ENCODE peak calls at places on chromosomes 2 and 18, in six cellular contexts. One of them, this sample, is unnamed.

GRCh38 chr2:19354417-19355022 is 3.9 kb downstream of the OSR1 start:
- DNase-seq in MG63: no peak
- DNase-seq in tibial artery: no peak
- DNase-seq in endodermal cell: no peak
- DNase-seq in fibroblast of lung: peak; percentile 60
- DNase-seq in right lobe of liver: no peak
- DNase-seq in this sample: no peak

GRCh38 chr2:9336534-9337354 is 86.6 kb downstream of the ITGB1BP1 start:
- DNase-seq in MG63: peak; percentile 72
- DNase-seq in tibial artery: no peak
- DNase-seq in endodermal cell: no peak
- DNase-seq in fibroblast of lung: peak; percentile 95
- DNase-seq in right lobe of liver: peak; percentile 59
- DNase-seq in this sample: no peak

GRCh38 chr2:73931531-73932500 is 5.1 kb downstream of the DGUOK start:
- DNase-seq in MG63: peak; percentile 17
- DNase-seq in tibial artery: no peak
- DNase-seq in endodermal cell: no peak
- DNase-seq in fibroblast of lung: peak; percentile 32
- DNase-seq in right lobe of liver: no peak
- DNase-seq in this sample: no peak

GRCh38 chr2:207777124-207777523 is 7.4 kb upstream of the FZD5 start:
- DNase-seq in MG63: no peak
- DNase-seq in tibial artery: no peak
- DNase-seq in endodermal cell: peak; percentile 37
- DNase-seq in fibroblast of lung: no peak
- DNase-seq in right lobe of liver: no peak
- DNase-seq in this sample: no peak

GRCh38 chr2:176106636-176107539 is at the start of gene HOXD11:
- DNase-seq in MG63: peak; percentile 71
- DNase-seq in tibial artery: no peak
- DNase-seq in endodermal cell: peak; percentile 84
- DNase-seq in fibroblast of lung: no peak
- DNase-seq in right lobe of liver: peak; percentile 64
- DNase-seq in this sample: no peak

GRCh38 chr18:14074187-14074586 is 58.0 kb downstream of the ZNF519 start:
- DNase-seq in MG63: no peak
- DNase-seq in tibial artery: no peak
- DNase-seq in endodermal cell: peak; percentile 69
- DNase-seq in fibroblast of lung: no peak
- DNase-seq in right lobe of liver: no peak
- DNase-seq in this sample: no peak

GRCh38 chr2:196967126-196967525 is 40.6 kb upstream of the PGAP1 start:
- DNase-seq in MG63: no peak
- DNase-seq in tibial artery: no peak
- DNase-seq in endodermal cell: no peak
- DNase-seq in fibroblast of lung: peak; percentile 73
- DNase-seq in right lobe of liver: no peak
- DNase-seq in this sample: no peak

GRCh38 chr18:33210575-33211189 is 229.8 kb downstream of the CCDC178 start:
- DNase-seq in MG63: no peak
- DNase-seq in tibial artery: no peak
- DNase-seq in endodermal cell: peak; percentile 52
- DNase-seq in fibroblast of lung: peak; percentile 60
- DNase-seq in right lobe of liver: no peak
- DNase-seq in this sample: no peak

GRCh38 chr2:27191107-27191829 is 20.6 kb upstream of the ATRAID start:
- DNase-seq in MG63: peak; percentile 39
- DNase-seq in tibial artery: peak; percentile 67
- DNase-seq in endodermal cell: peak; percentile 81
- DNase-seq in fibroblast of lung: peak; percentile 81
- DNase-seq in right lobe of liver: no peak
- DNase-seq in this sample: no peak

GRCh38 chr2:150627526-150627925 is 140.1 kb upstream of the RND3 start:
- DNase-seq in MG63: no peak
- DNase-seq in tibial artery: no peak
- DNase-seq in endodermal cell: no peak
- DNase-seq in fibroblast of lung: no peak
- DNase-seq in right lobe of liver: no peak
- DNase-seq in this sample: no peak

GRCh38 chr2:9261231-9261883 is 54.7 kb downstream of the ASAP2 start:
- DNase-seq in MG63: no peak
- DNase-seq in tibial artery: peak; percentile 76
- DNase-seq in endodermal cell: no peak
- DNase-seq in fibroblast of lung: peak; percentile 68
- DNase-seq in right lobe of liver: no peak
- DNase-seq in this sample: no peak

GRCh38 chr2:21424375-21424774 is 300.6 kb downstream of the TDRD15 start:
- DNase-seq in MG63: peak; percentile 26
- DNase-seq in tibial artery: peak; percentile 30
- DNase-seq in endodermal cell: no peak
- DNase-seq in fibroblast of lung: no peak
- DNase-seq in right lobe of liver: peak; percentile 50
- DNase-seq in this sample: no peak

GRCh38 chr2:7392076-7392787 is 475.0 kb downstream of the RNF144A start:
- DNase-seq in MG63: peak; percentile 13
- DNase-seq in tibial artery: no peak
- DNase-seq in endodermal cell: peak; percentile 49
- DNase-seq in fibroblast of lung: no peak
- DNase-seq in right lobe of liver: no peak
- DNase-seq in this sample: no peak

GRCh38 chr2:104539649-104540048 is 314.3 kb upstream of the POU3F3 start:
- DNase-seq in MG63: no peak
- DNase-seq in tibial artery: no peak
- DNase-seq in endodermal cell: no peak
- DNase-seq in fibroblast of lung: no peak
- DNase-seq in right lobe of liver: no peak
- DNase-seq in this sample: no peak

GRCh38 chr18:47262397-47263196 is 11.1 kb upstream of the SKOR2 start:
- DNase-seq in MG63: no peak
- DNase-seq in tibial artery: no peak
- DNase-seq in endodermal cell: peak; percentile 51
- DNase-seq in fibroblast of lung: no peak
- DNase-seq in right lobe of liver: no peak
- DNase-seq in this sample: no peak

GRCh38 chr18:47263197-47263827 is 11.9 kb upstream of the SKOR2 start:
- DNase-seq in MG63: no peak
- DNase-seq in tibial artery: no peak
- DNase-seq in endodermal cell: peak; percentile 89
- DNase-seq in fibroblast of lung: no peak
- DNase-seq in right lobe of liver: no peak
- DNase-seq in this sample: no peak

GRCh38 chr18:47260138-47260923 is 8.9 kb upstream of the SKOR2 start:
- DNase-seq in MG63: peak; percentile 36
- DNase-seq in tibial artery: no peak
- DNase-seq in endodermal cell: peak; percentile 96
- DNase-seq in fibroblast of lung: peak; percentile 26
- DNase-seq in right lobe of liver: peak; percentile 59
- DNase-seq in this sample: peak; percentile 44

GRCh38 chr18:47261902-47262301 is 10.4 kb upstream of the SKOR2 start:
- DNase-seq in MG63: no peak
- DNase-seq in tibial artery: no peak
- DNase-seq in endodermal cell: no peak
- DNase-seq in fibroblast of lung: no peak
- DNase-seq in right lobe of liver: no peak
- DNase-seq in this sample: no peak

GRCh38 chr18:47260924-47261701 is 9.7 kb upstream of the SKOR2 start:
- DNase-seq in MG63: no peak
- DNase-seq in tibial artery: no peak
- DNase-seq in endodermal cell: peak; percentile 84
- DNase-seq in fibroblast of lung: no peak
- DNase-seq in right lobe of liver: no peak
- DNase-seq in this sample: no peak
- H3K27me3 ChIP-seq in MG63: peaks cover 6% of the 10 kb centered on the region
- H3K27me3 ChIP-seq in tibial artery: peaks cover 4% of the 10 kb centered on the region
- H3K27me3 ChIP-seq in endodermal cell: peaks cover 100% of the 10 kb centered on the region
- H3K27me3 ChIP-seq in fibroblast of lung: peaks cover 22% of the 10 kb centered on the region
- H3K27me3 ChIP-seq in right lobe of liver: peaks cover 27% of the 10 kb centered on the region
- H3K27me3 ChIP-seq in this sample: peaks cover 100% of the 10 kb centered on the region

DNA sequence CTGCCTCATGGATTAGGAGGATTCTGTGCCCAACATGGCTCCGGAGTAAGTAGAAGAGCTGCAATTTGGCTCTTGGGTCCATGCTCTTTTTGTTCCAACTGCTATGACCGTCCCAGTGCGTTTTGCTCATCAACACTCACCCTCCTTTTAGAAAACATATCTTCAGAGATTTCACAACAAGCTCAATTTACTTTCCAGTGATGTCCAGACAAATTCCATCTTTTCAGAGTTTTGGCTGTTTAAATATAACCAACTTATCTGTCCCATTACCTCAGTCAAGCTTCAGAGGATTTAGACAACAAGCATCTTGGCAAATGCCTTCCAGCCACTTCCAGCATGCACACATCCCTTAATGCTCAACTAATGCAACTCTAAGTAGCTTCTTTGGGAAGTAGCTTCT is 6.9 kb upstream of the SLC14A2 start:
- DNase-seq in MG63: no peak
- DNase-seq in tibial artery: no peak
- DNase-seq in endodermal cell: no peak
- DNase-seq in fibroblast of lung: no peak
- DNase-seq in right lobe of liver: no peak
- DNase-seq in this sample: no peak
- H3K27me3 ChIP-seq in MG63: no peaks in the 10 kb centered on the region
- H3K27me3 ChIP-seq in tibial artery: no peaks in the 10 kb centered on the region
- H3K27me3 ChIP-seq in endodermal cell: peaks cover 13% of the 10 kb centered on the region
- H3K27me3 ChIP-seq in fibroblast of lung: peaks cover 37% of the 10 kb centered on the region
- H3K27me3 ChIP-seq in right lobe of liver: no peaks in the 10 kb centered on the region
- H3K27me3 ChIP-seq in this sample: no peaks in the 10 kb centered on the region

GRCh38 chr2:61853086-61853847 is 593 bp downstream of the FAM161A start:
- DNase-seq in MG63: peak; percentile 76
- DNase-seq in tibial artery: peak; percentile 76
- DNase-seq in endodermal cell: no peak
- DNase-seq in fibroblast of lung: peak; percentile 52
- DNase-seq in right lobe of liver: peak; percentile 83
- DNase-seq in this sample: no peak
- H3K27me3 ChIP-seq in MG63: no peaks in the 10 kb centered on the region
- H3K27me3 ChIP-seq in tibial artery: no peaks in the 10 kb centered on the region
- H3K27me3 ChIP-seq in endodermal cell: no peaks in the 10 kb centered on the region
- H3K27me3 ChIP-seq in fibroblast of lung: no peaks in the 10 kb centered on the region
- H3K27me3 ChIP-seq in right lobe of liver: no peaks in the 10 kb centered on the region
- H3K27me3 ChIP-seq in this sample: no peaks in the 10 kb centered on the region

GRCh38 chr2:44942304-44943030 is 965 bp downstream of the SIX3 start:
- DNase-seq in MG63: no peak
- DNase-seq in tibial artery: no peak
- DNase-seq in endodermal cell: peak; percentile 56
- DNase-seq in fibroblast of lung: no peak
- DNase-seq in right lobe of liver: no peak
- DNase-seq in this sample: no peak

GRCh38 chr2:44940612-44941464 is 664 bp upstream of the SIX3 start:
- DNase-seq in MG63: no peak
- DNase-seq in tibial artery: no peak
- DNase-seq in endodermal cell: peak; percentile 72
- DNase-seq in fibroblast of lung: no peak
- DNase-seq in right lobe of liver: no peak
- DNase-seq in this sample: no peak

GRCh38 chr2:44943031-44943692 is 1.7 kb downstream of the SIX3 start:
- DNase-seq in MG63: no peak
- DNase-seq in tibial artery: no peak
- DNase-seq in endodermal cell: peak; percentile 82
- DNase-seq in fibroblast of lung: no peak
- DNase-seq in right lobe of liver: no peak
- DNase-seq in this sample: no peak

GRCh38 chr2:44940053-44940494 is 1.4 kb upstream of the SIX3 start:
- DNase-seq in MG63: no peak
- DNase-seq in tibial artery: no peak
- DNase-seq in endodermal cell: peak; percentile 62
- DNase-seq in fibroblast of lung: no peak
- DNase-seq in right lobe of liver: no peak
- DNase-seq in this sample: no peak

GRCh38 chr2:44941551-44942234 is at the start of gene SIX3:
- DNase-seq in MG63: peak; percentile 56
- DNase-seq in tibial artery: no peak
- DNase-seq in endodermal cell: peak; percentile 86
- DNase-seq in fibroblast of lung: no peak
- DNase-seq in right lobe of liver: no peak
- DNase-seq in this sample: no peak
- H3K27me3 ChIP-seq in MG63: no peaks in the 10 kb centered on the region
- H3K27me3 ChIP-seq in tibial artery: no peaks in the 10 kb centered on the region
- H3K27me3 ChIP-seq in endodermal cell: peaks cover 99% of the 10 kb centered on the region
- H3K27me3 ChIP-seq in fibroblast of lung: peaks cover 88% of the 10 kb centered on the region
- H3K27me3 ChIP-seq in right lobe of liver: peaks cover 55% of the 10 kb centered on the region
- H3K27me3 ChIP-seq in this sample: peaks cover 100% of the 10 kb centered on the region

GRCh38 chr18:46756172-46756558 is 688 bp downstream of the ST8SIA5 start:
- DNase-seq in MG63: no peak
- DNase-seq in tibial artery: no peak
- DNase-seq in endodermal cell: peak; percentile 71
- DNase-seq in fibroblast of lung: no peak
- DNase-seq in right lobe of liver: no peak
- DNase-seq in this sample: peak; percentile 55

GRCh38 chr18:46751882-46752281 is 5.0 kb downstream of the ST8SIA5 start:
- DNase-seq in MG63: no peak
- DNase-seq in tibial artery: no peak
- DNase-seq in endodermal cell: no peak
- DNase-seq in fibroblast of lung: no peak
- DNase-seq in right lobe of liver: no peak
- DNase-seq in this sample: no peak

GRCh38 chr18:46754661-46755292 is 2.1 kb downstream of the ST8SIA5 start:
- DNase-seq in MG63: no peak
- DNase-seq in tibial artery: no peak
- DNase-seq in endodermal cell: peak; percentile 80
- DNase-seq in fibroblast of lung: no peak
- DNase-seq in right lobe of liver: no peak
- DNase-seq in this sample: no peak

GRCh38 chr18:46755315-46756171 is 1.3 kb downstream of the ST8SIA5 start:
- DNase-seq in MG63: no peak
- DNase-seq in tibial artery: no peak
- DNase-seq in endodermal cell: peak; percentile 53
- DNase-seq in fibroblast of lung: no peak
- DNase-seq in right lobe of liver: no peak
- DNase-seq in this sample: no peak

DNA sequence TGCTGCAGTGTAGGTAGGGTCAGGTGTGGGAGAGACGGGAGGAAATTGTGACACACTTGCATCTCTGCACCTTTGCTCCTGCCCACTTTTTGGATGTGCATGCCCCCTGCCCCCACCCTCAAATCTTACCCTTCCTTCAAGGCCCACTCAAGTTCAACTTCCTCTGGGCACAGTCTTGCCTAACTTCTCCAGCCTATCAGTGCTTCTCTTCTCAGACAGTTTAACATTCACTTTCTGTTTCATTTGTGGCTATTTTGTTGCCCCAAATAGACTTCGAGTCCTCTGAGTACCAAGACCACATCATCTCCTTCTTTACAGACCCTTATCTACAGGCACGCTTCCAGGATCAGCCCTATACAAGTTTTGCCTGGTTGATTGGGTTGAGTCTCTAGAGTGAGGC is 2.7 kb downstream of the ST8SIA5 start:
- DNase-seq in MG63: no peak
- DNase-seq in tibial artery: no peak
- DNase-seq in endodermal cell: no peak
- DNase-seq in fibroblast of lung: no peak
- DNase-seq in right lobe of liver: no peak
- DNase-seq in this sample: no peak
- H3K27me3 ChIP-seq in MG63: peaks cover 2% of the 10 kb centered on the region
- H3K27me3 ChIP-seq in tibial artery: no peaks in the 10 kb centered on the region
- H3K27me3 ChIP-seq in endodermal cell: peaks cover 69% of the 10 kb centered on the region
- H3K27me3 ChIP-seq in fibroblast of lung: peaks cover 45% of the 10 kb centered on the region
- H3K27me3 ChIP-seq in right lobe of liver: peaks cover 18% of the 10 kb centered on the region
- H3K27me3 ChIP-seq in this sample: peaks cover 40% of the 10 kb centered on the region

This sample was measured in left lung.